ENCODE peak calls at places on chromosomes 5 and 9, in six cellular contexts. J is left ventricle myocardium inferior; H is heart left ventricle; W is CD4-positive, CD25-positive, alpha-beta regulatory T cell; A is mesenchymal stem cell; O is GM23338. V is an unnamed sample. For H3K36me3 and H3K4me1, the result is how much of the 10 kb centered on the place peaks cover.

GRCh38 chr5:138805096-138805495 is 51.9 kb downstream of the CTNNA1 start:
- DNase-seq in J (no peak), O (no peak), A (no peak), W (no peak), H (no peak), V (no peak)

GRCh38 chr5:177610770-177611445 is 11.0 kb downstream of the B4GALT7 start:
- DNase-seq in J (no peak), O (no peak), A (no peak), W (no peak), H (no peak), V (no peak)

GRCh38 chr5:124628721-124629596 is 117.5 kb downstream of the ZNF608 start:
- DNase-seq in W (no peak), O (no peak), J (no peak), H (no peak), A (peak), V (no peak)

GRCh38 chr5:119275873-119276214 is 80.0 kb upstream of the TNFAIP8 start:
- DNase-seq in H (no peak), A (no peak), O (no peak), W (peak), J (no peak), V (no peak)

GRCh38 chr9:38154501-38155421 is 85.7 kb upstream of the SHB start:
- DNase-seq in A (no peak), H (no peak), J (no peak), W (no peak), O (no peak), V (no peak)

GRCh38 chr9:83474631-83475030 is 63.6 kb downstream of the FRMD3 start:
- DNase-seq in A (no peak), J (no peak), H (no peak), O (no peak), W (no peak), V (no peak)

GRCh38 chr9:122053056-122053455 is 40.1 kb downstream of the TTLL11 start:
- DNase-seq in H (no peak), A (no peak), J (no peak), W (no peak), O (no peak), V (no peak)

GRCh38 chr9:98727428-98727827 is 18.7 kb upstream of the GABBR2 start:
- DNase-seq in A (no peak), O (no peak), J (no peak), H (no peak), W (no peak), V (no peak)

GRCh38 chr5:145996135-145996534 is 59.8 kb downstream of the SH3RF2 start:
- DNase-seq in W (no peak), A (no peak), J (no peak), H (no peak), O (no peak), V (no peak)

GRCh38 chr9:127066060-127066774 is 56.2 kb downstream of the ANGPTL2 start:
- DNase-seq in A (peak), H (no peak), O (no peak), W (no peak), J (no peak), V (no peak)

GRCh38 chr5:177443144-177443983 is 3.2 kb upstream of the PRR7 start:
- DNase-seq in H (no peak), O (no peak), W (no peak), A (no peak), J (no peak), V (no peak)

GRCh38 chr9:127968717-127969383 is 11.9 kb downstream of the EEIG1 start:
- DNase-seq in W (no peak), H (peak), O (no peak), J (peak), A (peak), V (no peak)

GRCh38 chr5:94184870-94185269 is 433.5 kb downstream of the KIAA0825 start:
- DNase-seq in J (no peak), H (no peak), O (peak), A (no peak), W (no peak), V (no peak)

GRCh38 chr5:90878081-90878480 is 319.5 kb downstream of the ADGRV1 start:
- DNase-seq in A (peak), J (no peak), W (no peak), H (peak), O (no peak), V (no peak)

GRCh38 chr5:42513246-42513645 is 90.0 kb downstream of the GHR start:
- DNase-seq in W (no peak), H (no peak), J (no peak), A (no peak), O (no peak), V (no peak)

GRCh38 chr5:92513067-92513466 is 1068.0 kb downstream of the NR2F1-AS1 start:
- DNase-seq in H (no peak), J (no peak), A (no peak), W (no peak), O (no peak), V (no peak)

GRCh38 chr5:14399054-14399657 is 182.4 kb upstream of the OTULINL start:
- DNase-seq in H (no peak), W (peak), O (peak), J (no peak), A (peak), V (no peak)

GRCh38 chr5:54630738-54631369 is 113.3 kb downstream of the SNX18 start:
- DNase-seq in H (peak), J (no peak), W (no peak), O (no peak), A (no peak), V (no peak)

GRCh38 chr5:180873628-180874520 is 12.8 kb upstream of the ZFP62 start:
- DNase-seq in H (peak), J (no peak), W (peak), O (no peak), A (peak), V (no peak)

GRCh38 chr9:77883846-77884771 is 147.5 kb downstream of the GNAQ start:
- DNase-seq in O (peak), W (peak), J (no peak), H (no peak), A (peak), V (no peak)

GRCh38 chr5:83767409-83767992 is 46.8 kb upstream of the HAPLN1 start:
- DNase-seq in J (no peak), A (peak), H (no peak), W (no peak), O (peak), V (no peak)

GRCh38 chr9:126773004-126773607 is 31.7 kb upstream of the ZBTB43 start:
- DNase-seq in A (peak), O (peak), W (peak), H (no peak), J (no peak), V (no peak)

GRCh38 chr9:7209051-7209450 is 451.3 kb downstream of the KDM4C start:
- DNase-seq in O (no peak), J (no peak), A (no peak), H (no peak), W (no peak), V (no peak)

GRCh38 chr5:93423333-93423714 is 157.7 kb downstream of the NR2F1-AS1 start:
- DNase-seq in O (no peak), H (no peak), A (no peak), W (no peak), J (no peak), V (no peak)

GRCh38 chr5:119360905-119361605 is 5.2 kb downstream of the TNFAIP8 start:
- DNase-seq in A (peak), W (no peak), O (no peak), H (no peak), J (no peak), V (no peak)

GRCh38 chr9:77514886-77515711 is 133.0 kb downstream of the GNA14 start:
- DNase-seq in A (peak), J (no peak), O (no peak), H (peak), W (no peak), V (no peak)

GRCh38 chr9:76297721-76298239 is 96.4 kb downstream of the RFK start:
- DNase-seq in H (peak), W (no peak), J (peak), O (no peak), A (peak), V (no peak)

GRCh38 chr9:121328476-121328875 is 41.6 kb downstream of the STOM start:
- DNase-seq in W (no peak), A (no peak), O (no peak), H (no peak), J (no peak), V (no peak)

GRCh38 chr5:169435506-169436230 is 134.7 kb upstream of the SLIT3 start:
- DNase-seq in A (peak), W (no peak), J (no peak), O (no peak), H (no peak), V (no peak)

GRCh38 chr9:20570086-20570485 is 52.2 kb downstream of the MLLT3 start:
- DNase-seq in O (no peak), J (no peak), H (no peak), W (no peak), A (peak), V (no peak)

GRCh38 chr5:153896701-153897100 is 142.0 kb downstream of the FAM114A2 start:
- DNase-seq in A (peak), J (no peak), O (no peak), W (no peak), H (no peak), V (no peak)

GRCh38 chr9:105399117-105399516 is 48.7 kb upstream of the FSD1L start:
- DNase-seq in A (no peak), O (peak), H (no peak), W (no peak), J (no peak), V (no peak)

GRCh38 chr5:115657883-115658233 is 32.0 kb upstream of the TMED7 start:
- DNase-seq in A (peak), O (no peak), H (no peak), W (no peak), J (no peak), V (no peak)

GRCh38 chr9:88852794-88853193 is 138.5 kb upstream of the S1PR3 start:
- DNase-seq in O (peak), H (peak), J (peak), W (no peak), A (peak), V (no peak)

GRCh38 chr5:87394407-87394806 is 18.3 kb downstream of the CCNH start:
- DNase-seq in J (no peak), W (no peak), A (peak), O (no peak), H (no peak), V (no peak)
- H3K36me3 ChIP-seq in J (half or more), W (half or more), A (under half), O (half or more), H (half or more), V (under half)

GRCh38 chr5:149161026-149161687 is 19.9 kb downstream of the ABLIM3 start:
- DNase-seq in A (no peak), O (no peak), J (no peak), H (no peak), W (no peak), V (no peak)

GRCh38 chr5:149157330-149157729 is 16.0 kb downstream of the ABLIM3 start:
- DNase-seq in H (no peak), W (no peak), J (no peak), A (no peak), O (no peak), V (no peak)

GRCh38 chr5:149162401-149163084 is 21.2 kb downstream of the ABLIM3 start:
- DNase-seq in A (peak), O (no peak), J (no peak), H (no peak), W (no peak), V (no peak)

GRCh38 chr5:149156435-149157083 is 15.3 kb downstream of the ABLIM3 start:
- DNase-seq in W (no peak), H (no peak), J (no peak), O (no peak), A (no peak), V (no peak)

GRCh38 chr5:149160291-149160787 is 19.0 kb downstream of the ABLIM3 start:
- DNase-seq in W (no peak), J (no peak), H (no peak), O (no peak), A (no peak), V (no peak)
- H3K4me1 ChIP-seq in W (under half), J (half or more), H (half or more), O (under half), A (under half), V (under half)

DNA sequence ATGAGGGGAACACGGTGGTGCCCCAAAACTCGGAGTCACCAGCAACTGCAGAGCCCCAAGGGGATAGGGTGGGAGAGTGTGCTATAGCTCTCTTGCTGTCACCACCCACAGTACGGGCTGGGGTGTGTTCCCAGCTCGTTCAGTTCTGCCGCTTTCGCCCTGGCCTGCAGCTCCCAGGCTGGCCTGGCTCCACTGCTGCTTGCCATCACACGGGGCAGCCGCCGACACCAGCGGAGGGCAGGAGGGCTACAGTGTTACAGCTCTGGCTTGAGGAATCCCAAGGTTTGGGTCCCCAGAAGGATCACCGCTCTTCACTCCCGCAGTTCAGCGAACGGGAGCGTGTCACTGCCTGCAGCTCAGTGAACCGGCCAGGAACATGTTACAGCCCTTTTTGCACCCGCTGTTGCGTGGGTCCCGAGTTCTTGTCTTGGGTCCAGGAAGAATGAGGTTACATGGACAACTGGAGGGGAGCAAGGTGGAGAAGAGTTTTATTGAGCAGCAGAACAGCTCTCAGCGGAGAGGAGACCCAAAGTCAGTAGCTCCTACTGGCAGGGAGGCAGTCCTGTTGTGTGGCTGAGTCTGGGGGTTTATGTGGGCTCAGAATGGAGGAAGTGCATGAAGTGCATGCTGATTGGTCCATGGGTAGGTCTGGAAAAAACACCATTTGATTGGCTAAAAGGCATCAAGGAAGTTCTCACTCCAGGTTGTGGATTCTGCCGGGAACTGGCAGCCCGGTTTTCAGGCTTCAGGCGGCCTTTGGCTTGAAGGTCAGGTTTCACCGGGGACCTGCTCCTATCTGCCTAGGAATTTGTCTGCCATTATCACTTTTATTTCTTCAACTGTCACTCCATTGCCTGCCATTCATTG is 113.4 kb downstream of the EHMT1 start:
- DNase-seq in W (no peak), J (no peak), O (peak), H (no peak), A (no peak), V (no peak)
- H3K36me3 ChIP-seq in W (under half), J (half or more), O (under half), H (under half), A (under half), V (under half)

GRCh38 chr9:113568081-113568435 is 104.5 kb downstream of the RGS3 start:
- DNase-seq in H (no peak), A (no peak), O (no peak), W (no peak), J (no peak), V (no peak)

GRCh38 chr9:113564804-113565237 is 101.3 kb downstream of the RGS3 start:
- DNase-seq in A (peak), O (peak), H (peak), W (no peak), J (peak), V (no peak)

GRCh38 chr9:113567361-113568080 is 104.0 kb downstream of the RGS3 start:
- DNase-seq in O (no peak), J (peak), A (no peak), H (no peak), W (no peak), V (no peak)

GRCh38 chr9:113566011-113566711 is 102.6 kb downstream of the RGS3 start:
- DNase-seq in O (no peak), H (no peak), W (no peak), J (no peak), A (no peak), V (no peak)

GRCh38 chr9:113566712-113567071 is 103.2 kb downstream of the RGS3 start:
- DNase-seq in H (no peak), W (no peak), O (no peak), J (no peak), A (no peak), V (no peak)
- H3K4me1 ChIP-seq in H (half or more), W (under half), O (under half), J (half or more), A (under half), V (half or more)

GRCh38 chr9:131178895-131179294 is 53.5 kb downstream of the NUP214 start:
- DNase-seq in A (peak), J (no peak), H (no peak), W (no peak), O (no peak), V (no peak)

GRCh38 chr9:131180454-131180853 is 55.1 kb downstream of the NUP214 start:
- DNase-seq in A (peak), O (no peak), W (no peak), H (no peak), J (no peak), V (no peak)

GRCh38 chr9:131178382-131178781 is 53.0 kb downstream of the NUP214 start:
- DNase-seq in W (peak), O (peak), J (peak), A (peak), H (peak), V (peak)

GRCh38 chr9:131179561-131180219 is 54.3 kb downstream of the NUP214 start:
- DNase-seq in A (peak), O (no peak), H (no peak), W (no peak), J (no peak), V (no peak)

DNA sequence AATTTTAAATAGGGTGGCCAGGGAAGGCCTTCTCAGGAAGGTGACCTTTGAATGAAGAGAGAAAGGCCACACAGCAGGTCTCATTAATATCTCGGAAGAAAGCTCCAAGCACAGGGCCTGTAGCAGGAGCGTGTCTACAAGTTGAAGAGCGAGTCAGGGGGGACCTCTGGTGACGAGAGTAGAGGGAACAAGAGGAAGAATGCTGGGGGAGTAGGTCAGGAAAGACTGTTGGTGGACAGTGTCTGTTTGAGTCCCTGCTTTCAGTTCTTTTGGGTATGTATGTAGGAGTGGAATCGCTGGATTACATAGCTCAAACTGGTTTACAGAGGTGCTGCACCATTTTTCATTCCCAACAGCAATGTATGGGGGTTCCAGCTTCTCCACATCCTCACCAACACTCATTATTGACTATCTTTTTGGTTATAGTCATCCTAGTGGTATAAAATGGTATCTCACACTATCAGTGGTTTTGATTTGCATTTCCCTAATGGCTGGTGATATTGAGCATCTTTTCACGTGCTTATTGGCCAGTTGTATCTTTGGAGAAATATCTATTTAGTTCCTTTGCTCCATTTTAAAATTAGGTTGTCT is 55.8 kb downstream of the NUP214 start:
- DNase-seq in W (peak), J (no peak), H (no peak), A (peak), O (peak), V (no peak)
- H3K36me3 ChIP-seq in W (half or more), J (half or more), H (half or more), A (under half), O (under half), V (under half)

GRCh38 chr5:65334077-65334476 is 147.6 kb downstream of the ADAMTS6 start:
- DNase-seq in A (no peak), O (peak), W (no peak), J (no peak), H (no peak), V (no peak)

GRCh38 chr5:65341835-65342234 is 139.9 kb downstream of the ADAMTS6 start:
- DNase-seq in J (no peak), H (no peak), O (no peak), A (no peak), W (no peak), V (no peak)

DNA sequence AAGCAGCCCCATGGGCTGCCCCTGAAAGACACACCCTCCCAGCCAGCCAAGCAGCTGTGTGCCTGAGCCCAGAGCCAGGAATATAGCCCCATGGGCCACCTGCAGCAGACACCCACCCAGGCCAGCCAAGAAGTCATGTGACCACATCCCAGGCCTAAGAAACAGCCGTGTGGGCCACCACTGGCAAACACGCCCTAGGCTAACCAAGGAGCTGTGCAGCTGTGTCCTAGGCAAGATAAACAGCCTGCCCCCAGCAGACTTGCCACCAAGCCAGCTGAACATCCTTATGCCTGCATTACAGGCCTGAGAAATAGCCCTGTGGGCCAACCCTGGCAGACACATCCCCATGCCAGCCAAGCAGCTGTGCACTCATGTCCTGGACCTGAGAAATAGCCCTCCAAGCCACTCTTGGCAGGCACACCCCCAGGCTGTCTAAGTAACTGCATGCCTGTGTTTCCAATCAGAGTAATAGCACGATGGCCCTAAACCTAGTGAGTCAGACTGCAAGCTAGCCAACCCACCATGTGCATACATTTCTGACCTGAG is 143.0 kb downstream of the ADAMTS6 start:
- DNase-seq in A (no peak), W (no peak), J (no peak), H (no peak), O (no peak), V (no peak)
- H3K4me1 ChIP-seq in A (under half), W (under half), J (under half), H (under half), O (under half), V (under half)

DNA sequence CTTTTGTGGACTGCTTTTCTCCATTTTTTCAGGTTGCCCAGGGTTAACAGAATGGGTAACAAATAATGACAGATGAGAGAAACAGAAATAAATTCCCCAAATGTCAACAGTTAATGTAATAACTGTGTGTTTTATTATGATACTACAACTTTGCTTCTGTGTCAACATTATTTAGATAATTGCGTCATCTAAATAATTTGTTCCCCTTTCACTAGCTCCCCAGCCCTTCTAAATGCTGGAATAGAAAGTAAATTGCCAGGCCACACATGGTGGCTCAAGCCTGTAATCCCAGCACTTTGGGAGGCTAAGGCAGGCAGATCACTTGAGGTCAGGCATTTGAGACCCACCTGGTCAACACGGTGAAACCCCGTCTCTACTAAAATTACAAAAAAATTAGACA is 53.5 kb downstream of the RNF38 start:
- DNase-seq in A (no peak), J (no peak), W (no peak), O (no peak), H (no peak), V (no peak)
- H3K36me3 ChIP-seq in A (under half), J (half or more), W (half or more), O (half or more), H (half or more), V (under half)

V was measured in thoracic aorta.